ENCODE peak calls at places on chromosomes 11 and 22, in eight cellular contexts. F is mammary epithelial cell, K is fibroblast of lung, M is neural progenitor cell, D is GM23248, L is GM23338, Y is HCT116, Q is MM.1S. G is an unnamed sample. For H3K4me1, the result is how much of the 10 kb centered on the place peaks cover.

GRCh38 chr11:83713701-83714100 is 427.5 kb upstream of the CCDC90B start:
- DNase-seq in Q (no peak), M (no peak), D (peak), Y (no peak), F (no peak), K (peak), L (no peak), G (peak)

GRCh38 chr22:22410677-22411076 is 97.9 kb downstream of the ZNF280B start:
- DNase-seq in F (no peak), L (no peak), D (no peak), Q (no peak), M (no peak), K (no peak), Y (no peak), G (no peak)

GRCh38 chr11:104968856-104969776 is 742 bp upstream of the CASP4 start:
- DNase-seq in Q (no peak), K (peak), Y (no peak), L (peak), M (peak), D (peak), F (peak), G (peak)

GRCh38 chr11:8227156-8228152 is 36.2 kb downstream of the LMO1 start:
- DNase-seq in L (no peak), F (peak), Y (no peak), M (no peak), D (peak), Q (no peak), K (peak), G (peak)

GRCh38 chr22:33873186-33873585 is 47.1 kb downstream of the LARGE1 start:
- DNase-seq in K (no peak), Q (no peak), M (no peak), F (no peak), L (no peak), Y (no peak), D (peak), G (no peak)

GRCh38 chr11:23336961-23337360 is 476.7 kb upstream of the CCDC179 start:
- DNase-seq in M (no peak), K (peak), Y (no peak), Q (no peak), D (peak), L (no peak), F (no peak), G (peak)

GRCh38 chr22:31286360-31287255 is 5.7 kb downstream of the PIK3IP1 start:
- DNase-seq in K (no peak), L (no peak), Y (no peak), M (no peak), Q (peak), F (no peak), D (no peak), G (no peak)

GRCh38 chr22:42820075-42820763 is 36.9 kb downstream of the ARFGAP3 start:
- DNase-seq in M (peak), K (peak), L (peak), D (peak), Y (no peak), F (peak), Q (peak), G (peak)

GRCh38 chr11:103618532-103618931 is 417.9 kb upstream of the DDI1 start:
- DNase-seq in L (no peak), D (peak), F (no peak), Y (no peak), K (peak), Q (no peak), M (no peak), G (peak)

GRCh38 chr11:82732348-82732733 is 1.3 kb downstream of the FAM181B start:
- DNase-seq in F (no peak), D (no peak), Y (no peak), L (peak), Q (no peak), K (no peak), M (peak), G (no peak)

GRCh38 chr22:25054943-25055511 is 102.5 kb downstream of the KIAA1671 start:
- DNase-seq in D (peak), Q (no peak), L (no peak), M (no peak), Y (no peak), F (no peak), K (peak), G (no peak)

GRCh38 chr11:11454671-11455223 is 101.7 kb upstream of the CSNK2A3 start:
- DNase-seq in K (no peak), Q (no peak), Y (no peak), L (no peak), M (no peak), F (no peak), D (no peak), G (no peak)

GRCh38 chr11:119933584-119933983 is 204.3 kb downstream of the TRIM29 start:
- DNase-seq in D (no peak), Q (no peak), L (no peak), F (no peak), M (no peak), Y (no peak), K (no peak), G (no peak)

GRCh38 chr22:49307071-49307830 is 520.4 kb downstream of the BRD1 start:
- DNase-seq in M (no peak), Q (no peak), L (no peak), K (no peak), Y (no peak), D (no peak), F (no peak), G (no peak)

GRCh38 chr22:19059481-19060278 is 62.5 kb downstream of the DGCR2 start:
- DNase-seq in M (no peak), Q (no peak), D (no peak), K (no peak), Y (no peak), L (no peak), F (no peak), G (no peak)

GRCh38 chr11:119694334-119694733 is 34.7 kb downstream of the NECTIN1 start:
- DNase-seq in L (no peak), Y (no peak), Q (peak), M (no peak), D (no peak), K (peak), F (peak), G (peak)

GRCh38 chr11:125468852-125469251 is 27.2 kb downstream of the FEZ1 start:
- DNase-seq in Y (no peak), M (no peak), L (no peak), D (no peak), K (no peak), Q (no peak), F (no peak), G (no peak)

GRCh38 chr11:78313181-78313788 is 104.3 kb downstream of the GAB2 start:
- DNase-seq in M (no peak), F (peak), D (peak), Y (peak), K (peak), Q (no peak), L (no peak), G (peak)

GRCh38 chr11:78315724-78316123 is 101.9 kb downstream of the GAB2 start:
- DNase-seq in D (no peak), M (no peak), F (no peak), Y (no peak), Q (no peak), L (no peak), K (no peak), G (no peak)

GRCh38 chr11:78313898-78314297 is 103.7 kb downstream of the GAB2 start:
- DNase-seq in M (no peak), Y (no peak), D (peak), L (no peak), Q (no peak), K (no peak), F (peak), G (no peak)

GRCh38 chr11:78312712-78313111 is 104.9 kb downstream of the GAB2 start:
- DNase-seq in K (no peak), Q (no peak), D (no peak), M (no peak), Y (no peak), F (no peak), L (no peak), G (no peak)

GRCh38 chr11:78314753-78315152 is 102.9 kb downstream of the GAB2 start:
- DNase-seq in Y (no peak), Q (no peak), D (no peak), M (no peak), F (no peak), K (no peak), L (no peak), G (no peak)
- H3K4me1 ChIP-seq in Y (under half), Q (under half), D (under half), M (under half), F (under half), K (under half), L (under half), G (under half)

GRCh38 chr11:47152126-47152952 is 24.3 kb downstream of the ARFGAP2 start:
- DNase-seq in D (no peak), Q (no peak), Y (no peak), K (no peak), L (no peak), F (no peak), M (no peak), G (no peak)
- TF ChIP-seq EZH2 in D (no peak), Q (no peak), Y (no peak), K (no peak), L (no peak), F (no peak), M (no peak), G (no peak)

DNA sequence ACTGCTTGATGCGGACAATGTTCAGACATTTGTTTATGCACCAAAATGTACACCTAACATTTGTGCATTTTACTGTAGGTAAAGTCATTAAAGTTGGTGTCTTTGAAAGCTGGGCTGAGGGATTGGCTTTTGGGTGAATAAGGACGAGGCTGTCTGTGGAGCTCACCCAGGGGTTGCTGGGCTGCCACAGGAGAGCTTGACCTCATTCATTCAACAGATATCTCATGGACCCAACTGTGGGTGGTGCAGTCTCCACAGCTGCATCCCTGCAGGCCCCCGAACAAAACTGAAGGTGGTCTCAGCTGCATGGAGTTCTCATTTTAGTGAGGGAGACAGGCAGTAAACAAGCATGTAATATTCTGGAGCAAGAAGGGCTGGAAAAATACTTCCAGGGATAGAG is 32.7 kb downstream of the SGSM3 start:
- DNase-seq in L (no peak), M (no peak), D (no peak), Y (no peak), F (no peak), Q (no peak), K (no peak), G (no peak)
- H3K4me1 ChIP-seq in L (under half), M (under half), D (under half), Y (under half), F (under half), Q (under half), K (under half), G (under half)

GRCh38 chr22:38454011-38454360 is 1.0 kb downstream of the KCNJ4 start:
- DNase-seq in F (no peak), K (no peak), Y (no peak), Q (no peak), L (no peak), M (no peak), D (no peak), G (no peak)

GRCh38 chr22:38454361-38455062 is 487 bp downstream of the KCNJ4 start:
- DNase-seq in M (peak), L (no peak), F (no peak), Q (peak), Y (no peak), K (no peak), D (peak), G (no peak)

GRCh38 chr22:38455530-38456271 is 702 bp upstream of the KCNJ4 start:
- DNase-seq in F (no peak), L (peak), D (no peak), Q (no peak), M (peak), K (peak), Y (no peak), G (no peak)

GRCh38 chr22:38456272-38456837 is 1.4 kb upstream of the KCNJ4 start:
- DNase-seq in F (no peak), D (no peak), M (no peak), Q (no peak), Y (no peak), L (no peak), K (no peak), G (no peak)

GRCh38 chr22:38455063-38455529 is at the start of gene KCNJ4:
- DNase-seq in Q (no peak), K (no peak), F (no peak), D (no peak), L (no peak), Y (no peak), M (no peak), G (no peak)
- TF ChIP-seq EZH2 in Q (no peak), K (no peak), F (no peak), D (no peak), L (no peak), Y (no peak), M (peak), G (peak)

DNA sequence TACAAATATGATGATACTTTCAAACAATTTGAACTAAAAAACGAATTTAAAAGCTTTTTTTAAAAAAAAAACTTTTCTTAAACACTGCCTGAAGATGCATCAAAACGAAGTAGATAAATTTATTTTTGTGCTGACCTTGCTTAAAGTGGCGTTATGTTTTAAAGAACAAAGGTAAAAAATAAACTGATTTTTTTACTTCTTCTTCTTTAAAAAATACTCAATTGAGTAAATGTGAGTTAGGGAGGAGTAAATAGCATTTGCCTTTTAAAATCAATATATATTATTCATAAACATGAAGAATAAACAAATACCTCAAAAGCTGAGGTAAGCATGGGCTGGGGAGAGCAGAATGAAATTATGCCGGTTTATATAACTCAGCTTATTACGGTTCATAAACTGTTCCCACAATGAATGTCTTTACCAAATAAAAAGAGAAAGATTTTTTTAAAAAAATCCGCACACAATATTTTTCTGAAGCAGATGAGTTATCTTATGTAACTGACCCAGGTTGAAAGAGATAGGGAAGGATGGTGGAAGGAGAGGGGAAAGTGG is 9.0 kb downstream of the PAX6 start:
- DNase-seq in M (no peak), D (no peak), F (no peak), Y (no peak), L (no peak), Q (no peak), K (no peak), G (no peak)
- H3K4me1 ChIP-seq in M (half or more), D (under half), F (under half), Y (under half), L (half or more), Q (under half), K (under half), G (under half)